ENCODE peak calls at places on chromosomes 16 and 17, in six cellular contexts. One of them, this sample, is unnamed.

GRCh38 chr16:2511128-2511785 is 2.5 kb upstream of the ATP6V0C start:
- DNase-seq in fibroblast of the aortic adventitia: peak
- DNase-seq in activated effector memory CD4-positive, alpha-beta T cell treated with anti-CD3 and anti-CD28 coated beads, Interleukin-2, amount 50 U/mL, for 16 hours: no peak
- DNase-seq in psoas muscle: peak
- DNase-seq in activated CD8-positive, alpha-beta memory T cell treated with anti-CD3 and anti-CD28 coated beads, Interleukin-2, amount 50 U/mL, for 48 hours: no peak
- DNase-seq in stimulated activated effector memory CD8-positive, alpha-beta T cell treated with anti-CD3 and anti-CD28 coated beads, Interleukin-12 subunit alpha, Interleukin-12 subunit beta, amount 100 ng/mL, for 72 hours: no peak
- DNase-seq in this sample: peak

GRCh38 chr17:80263253-80264047 is 2.8 kb downstream of the RNF213 start:
- DNase-seq in stimulated activated effector memory CD8-positive, alpha-beta T cell treated with anti-CD3 and anti-CD28 coated beads, Interleukin-12 subunit alpha, Interleukin-12 subunit beta, amount 100 ng/mL, for 72 hours: peak
- DNase-seq in fibroblast of the aortic adventitia: peak
- DNase-seq in activated effector memory CD4-positive, alpha-beta T cell treated with anti-CD3 and anti-CD28 coated beads, Interleukin-2, amount 50 U/mL, for 16 hours: peak
- DNase-seq in activated CD8-positive, alpha-beta memory T cell treated with anti-CD3 and anti-CD28 coated beads, Interleukin-2, amount 50 U/mL, for 48 hours: peak
- DNase-seq in psoas muscle: peak
- DNase-seq in this sample: no peak

GRCh38 chr17:44989552-44990138 is 21.5 kb upstream of the C1QL1 start:
- DNase-seq in activated CD8-positive, alpha-beta memory T cell treated with anti-CD3 and anti-CD28 coated beads, Interleukin-2, amount 50 U/mL, for 48 hours: no peak
- DNase-seq in psoas muscle: no peak
- DNase-seq in fibroblast of the aortic adventitia: no peak
- DNase-seq in stimulated activated effector memory CD8-positive, alpha-beta T cell treated with anti-CD3 and anti-CD28 coated beads, Interleukin-12 subunit alpha, Interleukin-12 subunit beta, amount 100 ng/mL, for 72 hours: no peak
- DNase-seq in activated effector memory CD4-positive, alpha-beta T cell treated with anti-CD3 and anti-CD28 coated beads, Interleukin-2, amount 50 U/mL, for 16 hours: no peak
- DNase-seq in this sample: no peak

GRCh38 chr16:59887856-59888255 is 1153.7 kb upstream of the GOT2 start:
- DNase-seq in psoas muscle: no peak
- DNase-seq in activated effector memory CD4-positive, alpha-beta T cell treated with anti-CD3 and anti-CD28 coated beads, Interleukin-2, amount 50 U/mL, for 16 hours: no peak
- DNase-seq in activated CD8-positive, alpha-beta memory T cell treated with anti-CD3 and anti-CD28 coated beads, Interleukin-2, amount 50 U/mL, for 48 hours: no peak
- DNase-seq in stimulated activated effector memory CD8-positive, alpha-beta T cell treated with anti-CD3 and anti-CD28 coated beads, Interleukin-12 subunit alpha, Interleukin-12 subunit beta, amount 100 ng/mL, for 72 hours: no peak
- DNase-seq in fibroblast of the aortic adventitia: no peak
- DNase-seq in this sample: peak

GRCh38 chr17:67289174-67289876 is 44.3 kb upstream of the HELZ start:
- DNase-seq in stimulated activated effector memory CD8-positive, alpha-beta T cell treated with anti-CD3 and anti-CD28 coated beads, Interleukin-12 subunit alpha, Interleukin-12 subunit beta, amount 100 ng/mL, for 72 hours: no peak
- DNase-seq in fibroblast of the aortic adventitia: peak
- DNase-seq in psoas muscle: peak
- DNase-seq in activated CD8-positive, alpha-beta memory T cell treated with anti-CD3 and anti-CD28 coated beads, Interleukin-2, amount 50 U/mL, for 48 hours: no peak
- DNase-seq in activated effector memory CD4-positive, alpha-beta T cell treated with anti-CD3 and anti-CD28 coated beads, Interleukin-2, amount 50 U/mL, for 16 hours: no peak
- DNase-seq in this sample: peak

GRCh38 chr16:46950009-46950408 is 23.5 kb downstream of the DNAJA2 start:
- DNase-seq in activated CD8-positive, alpha-beta memory T cell treated with anti-CD3 and anti-CD28 coated beads, Interleukin-2, amount 50 U/mL, for 48 hours: no peak
- DNase-seq in psoas muscle: no peak
- DNase-seq in fibroblast of the aortic adventitia: no peak
- DNase-seq in stimulated activated effector memory CD8-positive, alpha-beta T cell treated with anti-CD3 and anti-CD28 coated beads, Interleukin-12 subunit alpha, Interleukin-12 subunit beta, amount 100 ng/mL, for 72 hours: no peak
- DNase-seq in activated effector memory CD4-positive, alpha-beta T cell treated with anti-CD3 and anti-CD28 coated beads, Interleukin-2, amount 50 U/mL, for 16 hours: peak
- DNase-seq in this sample: no peak

GRCh38 chr17:34756670-34757021 is 177.3 kb downstream of the TMEM132E start:
- DNase-seq in psoas muscle: no peak
- DNase-seq in stimulated activated effector memory CD8-positive, alpha-beta T cell treated with anti-CD3 and anti-CD28 coated beads, Interleukin-12 subunit alpha, Interleukin-12 subunit beta, amount 100 ng/mL, for 72 hours: no peak
- DNase-seq in fibroblast of the aortic adventitia: no peak
- DNase-seq in activated effector memory CD4-positive, alpha-beta T cell treated with anti-CD3 and anti-CD28 coated beads, Interleukin-2, amount 50 U/mL, for 16 hours: no peak
- DNase-seq in activated CD8-positive, alpha-beta memory T cell treated with anti-CD3 and anti-CD28 coated beads, Interleukin-2, amount 50 U/mL, for 48 hours: no peak
- DNase-seq in this sample: no peak

GRCh38 chr17:42563543-42563942 is 1.6 kb downstream of the COASY start:
- DNase-seq in activated CD8-positive, alpha-beta memory T cell treated with anti-CD3 and anti-CD28 coated beads, Interleukin-2, amount 50 U/mL, for 48 hours: no peak
- DNase-seq in stimulated activated effector memory CD8-positive, alpha-beta T cell treated with anti-CD3 and anti-CD28 coated beads, Interleukin-12 subunit alpha, Interleukin-12 subunit beta, amount 100 ng/mL, for 72 hours: no peak
- DNase-seq in psoas muscle: no peak
- DNase-seq in activated effector memory CD4-positive, alpha-beta T cell treated with anti-CD3 and anti-CD28 coated beads, Interleukin-2, amount 50 U/mL, for 16 hours: no peak
- DNase-seq in fibroblast of the aortic adventitia: no peak
- DNase-seq in this sample: no peak

GRCh38 chr16:50096791-50097190 is 31.0 kb downstream of the HEATR3 start:
- DNase-seq in psoas muscle: no peak
- DNase-seq in fibroblast of the aortic adventitia: peak
- DNase-seq in activated CD8-positive, alpha-beta memory T cell treated with anti-CD3 and anti-CD28 coated beads, Interleukin-2, amount 50 U/mL, for 48 hours: no peak
- DNase-seq in stimulated activated effector memory CD8-positive, alpha-beta T cell treated with anti-CD3 and anti-CD28 coated beads, Interleukin-12 subunit alpha, Interleukin-12 subunit beta, amount 100 ng/mL, for 72 hours: no peak
- DNase-seq in activated effector memory CD4-positive, alpha-beta T cell treated with anti-CD3 and anti-CD28 coated beads, Interleukin-2, amount 50 U/mL, for 16 hours: no peak
- DNase-seq in this sample: peak

GRCh38 chr16:50742521-50743150 is 750 bp downstream of the CYLD start:
- DNase-seq in activated CD8-positive, alpha-beta memory T cell treated with anti-CD3 and anti-CD28 coated beads, Interleukin-2, amount 50 U/mL, for 48 hours: peak
- DNase-seq in fibroblast of the aortic adventitia: peak
- DNase-seq in activated effector memory CD4-positive, alpha-beta T cell treated with anti-CD3 and anti-CD28 coated beads, Interleukin-2, amount 50 U/mL, for 16 hours: peak
- DNase-seq in stimulated activated effector memory CD8-positive, alpha-beta T cell treated with anti-CD3 and anti-CD28 coated beads, Interleukin-12 subunit alpha, Interleukin-12 subunit beta, amount 100 ng/mL, for 72 hours: no peak
- DNase-seq in psoas muscle: peak
- DNase-seq in this sample: peak

GRCh38 chr16:68257251-68257905 is 6.9 kb upstream of the SLC7A6 start:
- DNase-seq in fibroblast of the aortic adventitia: no peak
- DNase-seq in stimulated activated effector memory CD8-positive, alpha-beta T cell treated with anti-CD3 and anti-CD28 coated beads, Interleukin-12 subunit alpha, Interleukin-12 subunit beta, amount 100 ng/mL, for 72 hours: no peak
- DNase-seq in activated effector memory CD4-positive, alpha-beta T cell treated with anti-CD3 and anti-CD28 coated beads, Interleukin-2, amount 50 U/mL, for 16 hours: no peak
- DNase-seq in psoas muscle: peak
- DNase-seq in activated CD8-positive, alpha-beta memory T cell treated with anti-CD3 and anti-CD28 coated beads, Interleukin-2, amount 50 U/mL, for 48 hours: no peak
- DNase-seq in this sample: no peak

GRCh38 chr17:48247038-48247437 is 139.5 kb downstream of the SNX11 start:
- DNase-seq in fibroblast of the aortic adventitia: no peak
- DNase-seq in psoas muscle: no peak
- DNase-seq in stimulated activated effector memory CD8-positive, alpha-beta T cell treated with anti-CD3 and anti-CD28 coated beads, Interleukin-12 subunit alpha, Interleukin-12 subunit beta, amount 100 ng/mL, for 72 hours: no peak
- DNase-seq in activated effector memory CD4-positive, alpha-beta T cell treated with anti-CD3 and anti-CD28 coated beads, Interleukin-2, amount 50 U/mL, for 16 hours: no peak
- DNase-seq in activated CD8-positive, alpha-beta memory T cell treated with anti-CD3 and anti-CD28 coated beads, Interleukin-2, amount 50 U/mL, for 48 hours: no peak
- DNase-seq in this sample: no peak

GRCh38 chr16:31181102-31181830 is 1.3 kb downstream of the FUS start:
- DNase-seq in activated CD8-positive, alpha-beta memory T cell treated with anti-CD3 and anti-CD28 coated beads, Interleukin-2, amount 50 U/mL, for 48 hours: peak
- DNase-seq in activated effector memory CD4-positive, alpha-beta T cell treated with anti-CD3 and anti-CD28 coated beads, Interleukin-2, amount 50 U/mL, for 16 hours: peak
- DNase-seq in psoas muscle: peak
- DNase-seq in fibroblast of the aortic adventitia: no peak
- DNase-seq in stimulated activated effector memory CD8-positive, alpha-beta T cell treated with anti-CD3 and anti-CD28 coated beads, Interleukin-12 subunit alpha, Interleukin-12 subunit beta, amount 100 ng/mL, for 72 hours: peak
- DNase-seq in this sample: no peak

GRCh38 chr17:60695960-60696359 is 18.3 kb downstream of the BCAS3 start:
- DNase-seq in psoas muscle: no peak
- DNase-seq in fibroblast of the aortic adventitia: peak
- DNase-seq in stimulated activated effector memory CD8-positive, alpha-beta T cell treated with anti-CD3 and anti-CD28 coated beads, Interleukin-12 subunit alpha, Interleukin-12 subunit beta, amount 100 ng/mL, for 72 hours: no peak
- DNase-seq in activated effector memory CD4-positive, alpha-beta T cell treated with anti-CD3 and anti-CD28 coated beads, Interleukin-2, amount 50 U/mL, for 16 hours: no peak
- DNase-seq in activated CD8-positive, alpha-beta memory T cell treated with anti-CD3 and anti-CD28 coated beads, Interleukin-2, amount 50 U/mL, for 48 hours: no peak
- DNase-seq in this sample: peak

GRCh38 chr16:20363191-20363590 is 10.7 kb upstream of the UMOD start:
- DNase-seq in activated CD8-positive, alpha-beta memory T cell treated with anti-CD3 and anti-CD28 coated beads, Interleukin-2, amount 50 U/mL, for 48 hours: no peak
- DNase-seq in activated effector memory CD4-positive, alpha-beta T cell treated with anti-CD3 and anti-CD28 coated beads, Interleukin-2, amount 50 U/mL, for 16 hours: no peak
- DNase-seq in fibroblast of the aortic adventitia: no peak
- DNase-seq in stimulated activated effector memory CD8-positive, alpha-beta T cell treated with anti-CD3 and anti-CD28 coated beads, Interleukin-12 subunit alpha, Interleukin-12 subunit beta, amount 100 ng/mL, for 72 hours: no peak
- DNase-seq in psoas muscle: no peak
- DNase-seq in this sample: no peak

GRCh38 chr17:21241564-21241963 is 11.6 kb downstream of the NATD1 start:
- DNase-seq in activated effector memory CD4-positive, alpha-beta T cell treated with anti-CD3 and anti-CD28 coated beads, Interleukin-2, amount 50 U/mL, for 16 hours: no peak
- DNase-seq in psoas muscle: peak
- DNase-seq in fibroblast of the aortic adventitia: no peak
- DNase-seq in stimulated activated effector memory CD8-positive, alpha-beta T cell treated with anti-CD3 and anti-CD28 coated beads, Interleukin-12 subunit alpha, Interleukin-12 subunit beta, amount 100 ng/mL, for 72 hours: no peak
- DNase-seq in activated CD8-positive, alpha-beta memory T cell treated with anti-CD3 and anti-CD28 coated beads, Interleukin-2, amount 50 U/mL, for 48 hours: no peak
- DNase-seq in this sample: no peak

GRCh38 chr17:56756536-56756935 is 77.2 kb downstream of the C17orf67 start:
- DNase-seq in stimulated activated effector memory CD8-positive, alpha-beta T cell treated with anti-CD3 and anti-CD28 coated beads, Interleukin-12 subunit alpha, Interleukin-12 subunit beta, amount 100 ng/mL, for 72 hours: no peak
- DNase-seq in activated effector memory CD4-positive, alpha-beta T cell treated with anti-CD3 and anti-CD28 coated beads, Interleukin-2, amount 50 U/mL, for 16 hours: no peak
- DNase-seq in activated CD8-positive, alpha-beta memory T cell treated with anti-CD3 and anti-CD28 coated beads, Interleukin-2, amount 50 U/mL, for 48 hours: no peak
- DNase-seq in fibroblast of the aortic adventitia: peak
- DNase-seq in psoas muscle: no peak
- DNase-seq in this sample: peak

GRCh38 chr17:44829558-44830358 is at the start of gene GJC1:
- DNase-seq in fibroblast of the aortic adventitia: no peak
- DNase-seq in activated effector memory CD4-positive, alpha-beta T cell treated with anti-CD3 and anti-CD28 coated beads, Interleukin-2, amount 50 U/mL, for 16 hours: peak
- DNase-seq in psoas muscle: peak
- DNase-seq in stimulated activated effector memory CD8-positive, alpha-beta T cell treated with anti-CD3 and anti-CD28 coated beads, Interleukin-12 subunit alpha, Interleukin-12 subunit beta, amount 100 ng/mL, for 72 hours: peak
- DNase-seq in activated CD8-positive, alpha-beta memory T cell treated with anti-CD3 and anti-CD28 coated beads, Interleukin-2, amount 50 U/mL, for 48 hours: peak
- DNase-seq in this sample: no peak

GRCh38 chr17:64074704-64075484 is 54.5 kb upstream of the ICAM2 start:
- DNase-seq in psoas muscle: no peak
- DNase-seq in activated effector memory CD4-positive, alpha-beta T cell treated with anti-CD3 and anti-CD28 coated beads, Interleukin-2, amount 50 U/mL, for 16 hours: no peak
- DNase-seq in activated CD8-positive, alpha-beta memory T cell treated with anti-CD3 and anti-CD28 coated beads, Interleukin-2, amount 50 U/mL, for 48 hours: no peak
- DNase-seq in stimulated activated effector memory CD8-positive, alpha-beta T cell treated with anti-CD3 and anti-CD28 coated beads, Interleukin-12 subunit alpha, Interleukin-12 subunit beta, amount 100 ng/mL, for 72 hours: no peak
- DNase-seq in fibroblast of the aortic adventitia: peak
- DNase-seq in this sample: peak

GRCh38 chr17:49980703-49981197 is 11.8 kb downstream of the DLX4 start:
- DNase-seq in fibroblast of the aortic adventitia: no peak
- DNase-seq in psoas muscle: no peak
- DNase-seq in activated CD8-positive, alpha-beta memory T cell treated with anti-CD3 and anti-CD28 coated beads, Interleukin-2, amount 50 U/mL, for 48 hours: no peak
- DNase-seq in stimulated activated effector memory CD8-positive, alpha-beta T cell treated with anti-CD3 and anti-CD28 coated beads, Interleukin-12 subunit alpha, Interleukin-12 subunit beta, amount 100 ng/mL, for 72 hours: no peak
- DNase-seq in activated effector memory CD4-positive, alpha-beta T cell treated with anti-CD3 and anti-CD28 coated beads, Interleukin-2, amount 50 U/mL, for 16 hours: no peak
- DNase-seq in this sample: no peak

GRCh38 chr16:84302111-84302954 is 7.7 kb downstream of the WFDC1 start:
- DNase-seq in fibroblast of the aortic adventitia: no peak
- DNase-seq in activated CD8-positive, alpha-beta memory T cell treated with anti-CD3 and anti-CD28 coated beads, Interleukin-2, amount 50 U/mL, for 48 hours: no peak
- DNase-seq in activated effector memory CD4-positive, alpha-beta T cell treated with anti-CD3 and anti-CD28 coated beads, Interleukin-2, amount 50 U/mL, for 16 hours: no peak
- DNase-seq in psoas muscle: no peak
- DNase-seq in stimulated activated effector memory CD8-positive, alpha-beta T cell treated with anti-CD3 and anti-CD28 coated beads, Interleukin-12 subunit alpha, Interleukin-12 subunit beta, amount 100 ng/mL, for 72 hours: no peak
- DNase-seq in this sample: peak

GRCh38 chr16:10862432-10862831 is 14.6 kb upstream of the CIITA start:
- DNase-seq in activated effector memory CD4-positive, alpha-beta T cell treated with anti-CD3 and anti-CD28 coated beads, Interleukin-2, amount 50 U/mL, for 16 hours: no peak
- DNase-seq in stimulated activated effector memory CD8-positive, alpha-beta T cell treated with anti-CD3 and anti-CD28 coated beads, Interleukin-12 subunit alpha, Interleukin-12 subunit beta, amount 100 ng/mL, for 72 hours: no peak
- DNase-seq in activated CD8-positive, alpha-beta memory T cell treated with anti-CD3 and anti-CD28 coated beads, Interleukin-2, amount 50 U/mL, for 48 hours: no peak
- DNase-seq in fibroblast of the aortic adventitia: peak
- DNase-seq in psoas muscle: no peak
- DNase-seq in this sample: peak

GRCh38 chr17:18011286-18011685 is 27.7 kb downstream of the ATPAF2 start:
- DNase-seq in stimulated activated effector memory CD8-positive, alpha-beta T cell treated with anti-CD3 and anti-CD28 coated beads, Interleukin-12 subunit alpha, Interleukin-12 subunit beta, amount 100 ng/mL, for 72 hours: no peak
- DNase-seq in activated CD8-positive, alpha-beta memory T cell treated with anti-CD3 and anti-CD28 coated beads, Interleukin-2, amount 50 U/mL, for 48 hours: no peak
- DNase-seq in psoas muscle: no peak
- DNase-seq in activated effector memory CD4-positive, alpha-beta T cell treated with anti-CD3 and anti-CD28 coated beads, Interleukin-2, amount 50 U/mL, for 16 hours: no peak
- DNase-seq in fibroblast of the aortic adventitia: no peak
- DNase-seq in this sample: no peak

GRCh38 chr17:72237223-72237622 is 116.4 kb downstream of the SOX9 start:
- DNase-seq in fibroblast of the aortic adventitia: no peak
- DNase-seq in activated CD8-positive, alpha-beta memory T cell treated with anti-CD3 and anti-CD28 coated beads, Interleukin-2, amount 50 U/mL, for 48 hours: no peak
- DNase-seq in psoas muscle: no peak
- DNase-seq in activated effector memory CD4-positive, alpha-beta T cell treated with anti-CD3 and anti-CD28 coated beads, Interleukin-2, amount 50 U/mL, for 16 hours: no peak
- DNase-seq in stimulated activated effector memory CD8-positive, alpha-beta T cell treated with anti-CD3 and anti-CD28 coated beads, Interleukin-12 subunit alpha, Interleukin-12 subunit beta, amount 100 ng/mL, for 72 hours: no peak
- DNase-seq in this sample: no peak

GRCh38 chr17:78692460-78693010 is 89.5 kb downstream of the CYTH1 start:
- DNase-seq in activated CD8-positive, alpha-beta memory T cell treated with anti-CD3 and anti-CD28 coated beads, Interleukin-2, amount 50 U/mL, for 48 hours: no peak
- DNase-seq in stimulated activated effector memory CD8-positive, alpha-beta T cell treated with anti-CD3 and anti-CD28 coated beads, Interleukin-12 subunit alpha, Interleukin-12 subunit beta, amount 100 ng/mL, for 72 hours: no peak
- DNase-seq in psoas muscle: no peak
- DNase-seq in fibroblast of the aortic adventitia: no peak
- DNase-seq in activated effector memory CD4-positive, alpha-beta T cell treated with anti-CD3 and anti-CD28 coated beads, Interleukin-2, amount 50 U/mL, for 16 hours: no peak
- DNase-seq in this sample: no peak

GRCh38 chr17:7014261-7014994 is 2.0 kb downstream of the RNASEK start:
- DNase-seq in psoas muscle: peak
- DNase-seq in fibroblast of the aortic adventitia: peak
- DNase-seq in stimulated activated effector memory CD8-positive, alpha-beta T cell treated with anti-CD3 and anti-CD28 coated beads, Interleukin-12 subunit alpha, Interleukin-12 subunit beta, amount 100 ng/mL, for 72 hours: peak
- DNase-seq in activated effector memory CD4-positive, alpha-beta T cell treated with anti-CD3 and anti-CD28 coated beads, Interleukin-2, amount 50 U/mL, for 16 hours: peak
- DNase-seq in activated CD8-positive, alpha-beta memory T cell treated with anti-CD3 and anti-CD28 coated beads, Interleukin-2, amount 50 U/mL, for 48 hours: peak
- DNase-seq in this sample: peak

GRCh38 chr17:43665038-43665386 is 3.3 kb upstream of the MEOX1 start:
- DNase-seq in psoas muscle: peak
- DNase-seq in stimulated activated effector memory CD8-positive, alpha-beta T cell treated with anti-CD3 and anti-CD28 coated beads, Interleukin-12 subunit alpha, Interleukin-12 subunit beta, amount 100 ng/mL, for 72 hours: no peak
- DNase-seq in activated CD8-positive, alpha-beta memory T cell treated with anti-CD3 and anti-CD28 coated beads, Interleukin-2, amount 50 U/mL, for 48 hours: no peak
- DNase-seq in activated effector memory CD4-positive, alpha-beta T cell treated with anti-CD3 and anti-CD28 coated beads, Interleukin-2, amount 50 U/mL, for 16 hours: no peak
- DNase-seq in fibroblast of the aortic adventitia: no peak
- DNase-seq in this sample: no peak

GRCh38 chr16:8474576-8474975 is 115.7 kb downstream of the TMEM114 start:
- DNase-seq in stimulated activated effector memory CD8-positive, alpha-beta T cell treated with anti-CD3 and anti-CD28 coated beads, Interleukin-12 subunit alpha, Interleukin-12 subunit beta, amount 100 ng/mL, for 72 hours: no peak
- DNase-seq in activated effector memory CD4-positive, alpha-beta T cell treated with anti-CD3 and anti-CD28 coated beads, Interleukin-2, amount 50 U/mL, for 16 hours: no peak
- DNase-seq in activated CD8-positive, alpha-beta memory T cell treated with anti-CD3 and anti-CD28 coated beads, Interleukin-2, amount 50 U/mL, for 48 hours: no peak
- DNase-seq in fibroblast of the aortic adventitia: no peak
- DNase-seq in psoas muscle: no peak
- DNase-seq in this sample: no peak

GRCh38 chr17:56694825-56695224 is 101.3 kb downstream of the NOG start:
- DNase-seq in activated effector memory CD4-positive, alpha-beta T cell treated with anti-CD3 and anti-CD28 coated beads, Interleukin-2, amount 50 U/mL, for 16 hours: no peak
- DNase-seq in fibroblast of the aortic adventitia: no peak
- DNase-seq in psoas muscle: no peak
- DNase-seq in stimulated activated effector memory CD8-positive, alpha-beta T cell treated with anti-CD3 and anti-CD28 coated beads, Interleukin-12 subunit alpha, Interleukin-12 subunit beta, amount 100 ng/mL, for 72 hours: no peak
- DNase-seq in activated CD8-positive, alpha-beta memory T cell treated with anti-CD3 and anti-CD28 coated beads, Interleukin-2, amount 50 U/mL, for 48 hours: no peak
- DNase-seq in this sample: peak

GRCh38 chr17:19301973-19302372 is 60.5 kb downstream of the B9D1 start:
- DNase-seq in stimulated activated effector memory CD8-positive, alpha-beta T cell treated with anti-CD3 and anti-CD28 coated beads, Interleukin-12 subunit alpha, Interleukin-12 subunit beta, amount 100 ng/mL, for 72 hours: no peak
- DNase-seq in fibroblast of the aortic adventitia: no peak
- DNase-seq in activated CD8-positive, alpha-beta memory T cell treated with anti-CD3 and anti-CD28 coated beads, Interleukin-2, amount 50 U/mL, for 48 hours: no peak
- DNase-seq in psoas muscle: no peak
- DNase-seq in activated effector memory CD4-positive, alpha-beta T cell treated with anti-CD3 and anti-CD28 coated beads, Interleukin-2, amount 50 U/mL, for 16 hours: no peak
- DNase-seq in this sample: no peak

GRCh38 chr17:50445730-50446305 is 19.8 kb downstream of the ACSF2 start:
- DNase-seq in stimulated activated effector memory CD8-positive, alpha-beta T cell treated with anti-CD3 and anti-CD28 coated beads, Interleukin-12 subunit alpha, Interleukin-12 subunit beta, amount 100 ng/mL, for 72 hours: no peak
- DNase-seq in psoas muscle: no peak
- DNase-seq in fibroblast of the aortic adventitia: no peak
- DNase-seq in activated effector memory CD4-positive, alpha-beta T cell treated with anti-CD3 and anti-CD28 coated beads, Interleukin-2, amount 50 U/mL, for 16 hours: no peak
- DNase-seq in activated CD8-positive, alpha-beta memory T cell treated with anti-CD3 and anti-CD28 coated beads, Interleukin-2, amount 50 U/mL, for 48 hours: no peak
- DNase-seq in this sample: no peak

GRCh38 chr16:2817496-2818277 is 650 bp downstream of the PRSS21 start:
- DNase-seq in psoas muscle: no peak
- DNase-seq in activated effector memory CD4-positive, alpha-beta T cell treated with anti-CD3 and anti-CD28 coated beads, Interleukin-2, amount 50 U/mL, for 16 hours: peak
- DNase-seq in fibroblast of the aortic adventitia: no peak
- DNase-seq in activated CD8-positive, alpha-beta memory T cell treated with anti-CD3 and anti-CD28 coated beads, Interleukin-2, amount 50 U/mL, for 48 hours: no peak
- DNase-seq in stimulated activated effector memory CD8-positive, alpha-beta T cell treated with anti-CD3 and anti-CD28 coated beads, Interleukin-12 subunit alpha, Interleukin-12 subunit beta, amount 100 ng/mL, for 72 hours: no peak
- DNase-seq in this sample: no peak

GRCh38 chr17:77196251-77196650 is 55.5 kb downstream of the SEC14L1 start:
- DNase-seq in psoas muscle: no peak
- DNase-seq in fibroblast of the aortic adventitia: peak
- DNase-seq in stimulated activated effector memory CD8-positive, alpha-beta T cell treated with anti-CD3 and anti-CD28 coated beads, Interleukin-12 subunit alpha, Interleukin-12 subunit beta, amount 100 ng/mL, for 72 hours: no peak
- DNase-seq in activated effector memory CD4-positive, alpha-beta T cell treated with anti-CD3 and anti-CD28 coated beads, Interleukin-2, amount 50 U/mL, for 16 hours: no peak
- DNase-seq in activated CD8-positive, alpha-beta memory T cell treated with anti-CD3 and anti-CD28 coated beads, Interleukin-2, amount 50 U/mL, for 48 hours: no peak
- DNase-seq in this sample: peak

GRCh38 chr17:81603846-81604610 is 32.9 kb downstream of the NPLOC4 start:
- DNase-seq in stimulated activated effector memory CD8-positive, alpha-beta T cell treated with anti-CD3 and anti-CD28 coated beads, Interleukin-12 subunit alpha, Interleukin-12 subunit beta, amount 100 ng/mL, for 72 hours: no peak
- DNase-seq in fibroblast of the aortic adventitia: no peak
- DNase-seq in activated effector memory CD4-positive, alpha-beta T cell treated with anti-CD3 and anti-CD28 coated beads, Interleukin-2, amount 50 U/mL, for 16 hours: no peak
- DNase-seq in psoas muscle: no peak
- DNase-seq in activated CD8-positive, alpha-beta memory T cell treated with anti-CD3 and anti-CD28 coated beads, Interleukin-2, amount 50 U/mL, for 48 hours: no peak
- DNase-seq in this sample: no peak

GRCh38 chr17:72886622-72887021 is 205.9 kb downstream of the SLC39A11 start:
- DNase-seq in fibroblast of the aortic adventitia: no peak
- DNase-seq in activated CD8-positive, alpha-beta memory T cell treated with anti-CD3 and anti-CD28 coated beads, Interleukin-2, amount 50 U/mL, for 48 hours: no peak
- DNase-seq in activated effector memory CD4-positive, alpha-beta T cell treated with anti-CD3 and anti-CD28 coated beads, Interleukin-2, amount 50 U/mL, for 16 hours: no peak
- DNase-seq in psoas muscle: no peak
- DNase-seq in stimulated activated effector memory CD8-positive, alpha-beta T cell treated with anti-CD3 and anti-CD28 coated beads, Interleukin-12 subunit alpha, Interleukin-12 subunit beta, amount 100 ng/mL, for 72 hours: no peak
- DNase-seq in this sample: no peak

GRCh38 chr16:69100046-69100765 is 5.2 kb upstream of the HAS3 start:
- DNase-seq in activated effector memory CD4-positive, alpha-beta T cell treated with anti-CD3 and anti-CD28 coated beads, Interleukin-2, amount 50 U/mL, for 16 hours: no peak
- DNase-seq in activated CD8-positive, alpha-beta memory T cell treated with anti-CD3 and anti-CD28 coated beads, Interleukin-2, amount 50 U/mL, for 48 hours: no peak
- DNase-seq in psoas muscle: no peak
- DNase-seq in fibroblast of the aortic adventitia: no peak
- DNase-seq in stimulated activated effector memory CD8-positive, alpha-beta T cell treated with anti-CD3 and anti-CD28 coated beads, Interleukin-12 subunit alpha, Interleukin-12 subunit beta, amount 100 ng/mL, for 72 hours: no peak
- DNase-seq in this sample: no peak

GRCh38 chr17:17088104-17088485 is 45.8 kb downstream of the MPRIP start:
- DNase-seq in fibroblast of the aortic adventitia: no peak
- DNase-seq in stimulated activated effector memory CD8-positive, alpha-beta T cell treated with anti-CD3 and anti-CD28 coated beads, Interleukin-12 subunit alpha, Interleukin-12 subunit beta, amount 100 ng/mL, for 72 hours: no peak
- DNase-seq in psoas muscle: no peak
- DNase-seq in activated CD8-positive, alpha-beta memory T cell treated with anti-CD3 and anti-CD28 coated beads, Interleukin-2, amount 50 U/mL, for 48 hours: no peak
- DNase-seq in activated effector memory CD4-positive, alpha-beta T cell treated with anti-CD3 and anti-CD28 coated beads, Interleukin-2, amount 50 U/mL, for 16 hours: peak
- DNase-seq in this sample: no peak

GRCh38 chr17:72342582-72343527 is 222.0 kb downstream of the SOX9 start:
- DNase-seq in fibroblast of the aortic adventitia: no peak
- DNase-seq in psoas muscle: peak
- DNase-seq in stimulated activated effector memory CD8-positive, alpha-beta T cell treated with anti-CD3 and anti-CD28 coated beads, Interleukin-12 subunit alpha, Interleukin-12 subunit beta, amount 100 ng/mL, for 72 hours: no peak
- DNase-seq in activated effector memory CD4-positive, alpha-beta T cell treated with anti-CD3 and anti-CD28 coated beads, Interleukin-2, amount 50 U/mL, for 16 hours: no peak
- DNase-seq in activated CD8-positive, alpha-beta memory T cell treated with anti-CD3 and anti-CD28 coated beads, Interleukin-2, amount 50 U/mL, for 48 hours: no peak
- DNase-seq in this sample: peak

GRCh38 chr17:67323445-67323844 is 42.9 kb downstream of the PSMD12 start:
- DNase-seq in activated effector memory CD4-positive, alpha-beta T cell treated with anti-CD3 and anti-CD28 coated beads, Interleukin-2, amount 50 U/mL, for 16 hours: no peak
- DNase-seq in activated CD8-positive, alpha-beta memory T cell treated with anti-CD3 and anti-CD28 coated beads, Interleukin-2, amount 50 U/mL, for 48 hours: no peak
- DNase-seq in fibroblast of the aortic adventitia: no peak
- DNase-seq in psoas muscle: no peak
- DNase-seq in stimulated activated effector memory CD8-positive, alpha-beta T cell treated with anti-CD3 and anti-CD28 coated beads, Interleukin-12 subunit alpha, Interleukin-12 subunit beta, amount 100 ng/mL, for 72 hours: no peak
- DNase-seq in this sample: no peak

This sample was measured in astrocyte.